ENCODE peak calls at places on chromosome 9, in four cellular contexts. T is IMR-90, Q is K562, B is GM12878. D is an unnamed sample. For H3K4me1, the result is how much of the 10 kb centered on the place peaks cover.

GRCh38 chr9:90645721-90646120 is 3.1 kb upstream of the DIRAS2 start:
- DNase-seq in B (no peak), T (no peak), Q (no peak), D (no peak)

GRCh38 chr9:12775963-12776774 is 1.3 kb downstream of the LURAP1L start:
- DNase-seq in T (peak), B (no peak), Q (peak), D (peak)

GRCh38 chr9:119004618-119004990 is 364.6 kb downstream of the BRINP1 start:
- DNase-seq in T (peak), Q (no peak), B (no peak), D (no peak)

GRCh38 chr9:83538172-83538889 is at the start of gene FRMD3:
- DNase-seq in B (no peak), Q (no peak), T (peak), D (peak)

GRCh38 chr9:29214162-29214520 is 1640.9 kb upstream of the C9orf72 start:
- DNase-seq in Q (no peak), T (no peak), B (no peak), D (no peak)

GRCh38 chr9:128282500-128282899 is 6.4 kb downstream of the SWI5 start:
- DNase-seq in T (peak), B (no peak), Q (peak), D (peak)

GRCh38 chr9:137989999-137990715 is 112.6 kb downstream of the CACNA1B start:
- DNase-seq in T (no peak), Q (no peak), B (no peak), D (no peak)

GRCh38 chr9:37806271-37806670 is 5.7 kb downstream of the DCAF10 start:
- DNase-seq in B (no peak), T (no peak), Q (no peak), D (no peak)

GRCh38 chr9:134028575-134029247 is 3.4 kb downstream of the BRD3OS start:
- DNase-seq in Q (no peak), T (no peak), B (no peak), D (no peak)

GRCh38 chr9:650362-650761 is 191.1 kb upstream of the DMRT1 start:
- DNase-seq in B (no peak), T (peak), Q (no peak), D (peak)

GRCh38 chr9:32411753-32412152 is 27.3 kb downstream of the ACO1 start:
- DNase-seq in B (no peak), Q (no peak), T (no peak), D (no peak)

GRCh38 chr9:72960446-72960845 is 7.6 kb upstream of the ALDH1A1 start:
- DNase-seq in B (no peak), Q (no peak), T (no peak), D (no peak)

GRCh38 chr9:134872482-134873231 is 8.0 kb upstream of the FCN2 start:
- DNase-seq in T (no peak), B (no peak), Q (no peak), D (no peak)

GRCh38 chr9:35907732-35908483 is 1.4 kb upstream of the SPAAR start:
- DNase-seq in Q (no peak), T (peak), B (no peak), D (peak)

GRCh38 chr9:109098221-109098959 is 21.4 kb downstream of the TMEM245 start:
- DNase-seq in T (peak), B (no peak), Q (peak), D (peak)

GRCh38 chr9:89171231-89171630 is 7.4 kb downstream of the SHC3 start:
- DNase-seq in Q (no peak), T (no peak), B (no peak), D (no peak)

GRCh38 chr9:80649001-80649420 is 1040.3 kb downstream of the TLE1 start:
- DNase-seq in T (peak), Q (no peak), B (no peak), D (peak)

GRCh38 chr9:75866273-75866871 is 24.1 kb upstream of the PCSK5 start:
- DNase-seq in Q (peak), B (no peak), T (peak), D (peak)

GRCh38 chr9:92333288-92333634 is 7.5 kb downstream of the CENPP start:
- DNase-seq in Q (no peak), T (no peak), B (no peak), D (no peak)

GRCh38 chr9:82354260-82354659 is 365.7 kb downstream of the SPATA31D1 start:
- DNase-seq in T (peak), Q (no peak), B (no peak), D (no peak)

GRCh38 chr9:134863306-134863902 is 17.2 kb upstream of the FCN2 start:
- DNase-seq in T (no peak), B (no peak), Q (no peak), D (no peak)

GRCh38 chr9:86546712-86547111 is 192.5 kb upstream of the TUT7 start:
- DNase-seq in T (no peak), Q (no peak), B (no peak), D (no peak)

GRCh38 chr9:127183814-127184582 is 61.6 kb upstream of the ANGPTL2 start:
- DNase-seq in B (peak), Q (no peak), T (peak), D (peak)

GRCh38 chr9:94056442-94056974 is 27.8 kb upstream of the PTPDC1 start:
- DNase-seq in B (no peak), Q (no peak), T (peak), D (peak)

GRCh38 chr9:72477862-72478564 is 43.4 kb upstream of the TMC1 start:
- DNase-seq in Q (no peak), B (no peak), T (peak), D (peak)

GRCh38 chr9:1152171-1152570 is 102.0 kb downstream of the DMRT2 start:
- DNase-seq in Q (no peak), B (no peak), T (no peak), D (no peak)

GRCh38 chr9:94918038-94918753 is 191.7 kb downstream of the AOPEP start:
- DNase-seq in Q (no peak), B (peak), T (no peak), D (no peak)

GRCh38 chr9:15851766-15852165 is 298.9 kb downstream of the CCDC171 start:
- DNase-seq in Q (no peak), B (no peak), T (no peak), D (no peak)

GRCh38 chr9:133437753-133438531 is 15.8 kb downstream of the ADAMTS13 start:
- DNase-seq in Q (peak), B (no peak), T (no peak), D (no peak)

GRCh38 chr9:133125706-133126696 is 5.0 kb upstream of the RALGDS start:
- DNase-seq in Q (no peak), B (no peak), T (peak), D (peak)

GRCh38 chr9:13278023-13278367 is 1.5 kb downstream of the MPDZ start:
- DNase-seq in T (peak), Q (peak), B (no peak), D (peak)

GRCh38 chr9:4167040-4167671 is 132.7 kb downstream of the GLIS3 start:
- DNase-seq in Q (no peak), B (no peak), T (peak), D (no peak)

GRCh38 chr9:93646640-93647178 is 70.3 kb downstream of the PHF2 start:
- DNase-seq in T (no peak), Q (no peak), B (no peak), D (no peak)

GRCh38 chr9:127974769-127975261 is 6.0 kb downstream of the EEIG1 start:
- DNase-seq in T (no peak), Q (no peak), B (no peak), D (no peak)

GRCh38 chr9:124242331-124243194 is 15.2 kb upstream of the NEK6 start:
- DNase-seq in B (no peak), Q (no peak), T (peak), D (peak)

GRCh38 chr9:113520109-113520642 is 56.6 kb downstream of the RGS3 start:
- DNase-seq in T (peak), Q (no peak), B (peak), D (peak)

GRCh38 chr9:19120846-19121245 is 6.4 kb downstream of the PLIN2 start:
- DNase-seq in T (no peak), Q (no peak), B (no peak), D (no peak)

GRCh38 chr9:19119801-19120440 is 7.4 kb downstream of the PLIN2 start:
- DNase-seq in Q (no peak), B (no peak), T (no peak), D (no peak)

GRCh38 chr9:19122490-19123042 is 4.7 kb downstream of the PLIN2 start:
- DNase-seq in Q (no peak), T (no peak), B (no peak), D (no peak)

GRCh38 chr9:19127881-19128719 is 808 bp upstream of the PLIN2 start:
- DNase-seq in Q (no peak), T (no peak), B (no peak), D (peak)

GRCh38 chr9:19124430-19124793 is 2.9 kb downstream of the PLIN2 start:
- DNase-seq in Q (no peak), B (no peak), T (no peak), D (no peak)
- H3K4me1 ChIP-seq in Q (under half), B (under half), T (under half), D (under half)

GRCh38 chr9:136010176-136010575 is 49.0 kb upstream of the UBAC1 start:
- DNase-seq in B (no peak), Q (no peak), T (no peak), D (no peak)

GRCh38 chr9:136009516-136009915 is 48.3 kb upstream of the UBAC1 start:
- DNase-seq in B (no peak), Q (no peak), T (no peak), D (no peak)

GRCh38 chr9:136011376-136011702 is 50.2 kb upstream of the UBAC1 start:
- DNase-seq in T (no peak), Q (no peak), B (no peak), D (no peak)

GRCh38 chr9:136011703-136012496 is 50.7 kb upstream of the UBAC1 start:
- DNase-seq in B (no peak), T (peak), Q (no peak), D (peak)

GRCh38 chr9:136010615-136011341 is 49.6 kb upstream of the UBAC1 start:
- DNase-seq in T (no peak), Q (no peak), B (no peak), D (peak)
- H3K27ac ChIP-seq in T (no peak), Q (no peak), B (no peak), D (peak)

GRCh38 chr9:136941231-136942111 is 3.1 kb downstream of the FBXW5 start:
- DNase-seq in B (no peak), T (no peak), Q (no peak), D (no peak)

GRCh38 chr9:136942112-136942880 is 2.2 kb downstream of the FBXW5 start:
- DNase-seq in B (no peak), T (no peak), Q (peak), D (no peak)

GRCh38 chr9:136940526-136941230 is 3.9 kb downstream of the FBXW5 start:
- DNase-seq in Q (no peak), T (no peak), B (no peak), D (no peak)

GRCh38 chr9:136939431-136939995 is 5.0 kb downstream of the FBXW5 start:
- DNase-seq in B (no peak), Q (no peak), T (no peak), D (no peak)

DNA sequence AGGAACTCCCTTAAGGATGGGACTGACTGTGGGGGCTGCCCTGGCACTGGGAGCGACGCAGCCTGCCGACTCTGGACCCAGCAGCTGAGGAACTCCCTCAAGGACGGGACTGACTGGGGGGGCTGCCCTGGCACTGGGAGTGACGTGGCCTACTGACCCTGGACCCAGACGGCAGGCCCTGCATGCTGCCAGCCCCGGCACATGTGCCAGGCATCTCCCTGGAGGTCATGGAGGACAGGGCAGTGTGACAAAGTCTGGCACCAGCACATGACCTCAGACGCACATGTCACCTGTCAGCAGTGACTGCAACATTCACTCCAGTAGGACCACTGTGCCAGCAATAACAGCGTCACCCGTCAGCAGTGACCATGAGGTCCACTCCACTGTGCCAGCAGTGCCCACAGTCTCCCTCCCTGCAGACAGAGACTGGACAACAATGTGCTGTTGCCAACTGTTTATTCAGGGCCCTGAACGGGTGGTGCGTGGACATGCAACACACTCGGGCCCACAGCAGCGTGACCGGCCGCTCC is 4.5 kb downstream of the FBXW5 start:
- DNase-seq in B (no peak), T (no peak), Q (no peak), D (no peak)
- TF ChIP-seq FOS in B (no peak), T (no peak), Q (no peak), D (no peak)

DNA sequence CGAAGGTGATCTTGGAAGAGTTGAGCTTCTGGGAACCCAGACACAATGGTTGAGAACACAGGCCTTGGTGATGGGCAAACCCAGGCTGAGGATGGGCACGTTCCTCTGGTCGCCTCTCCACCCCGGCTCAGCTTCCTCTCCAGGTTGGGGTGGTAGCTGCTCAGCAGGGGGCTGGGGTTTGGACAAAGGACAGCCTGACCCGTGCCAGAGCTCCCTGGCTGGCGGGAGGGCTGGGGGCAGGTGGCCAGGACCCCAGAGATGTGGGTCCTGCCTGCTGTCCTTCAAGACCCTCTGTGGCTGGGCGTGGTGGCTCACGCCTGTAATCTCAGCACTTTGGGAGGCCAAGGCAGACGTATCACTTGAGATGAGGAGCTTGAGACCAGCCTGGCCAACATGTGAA is 25.2 kb downstream of the NCS1 start:
- DNase-seq in B (no peak), Q (no peak), T (no peak), D (no peak)
- H3K4me1 ChIP-seq in B (under half), Q (half or more), T (under half), D (under half)